ENCODE peak calls at places on chromosomes 12 and 14, in six cellular contexts. One of them, this sample, is unnamed.

GRCh38 chr14:105198588-105198987 is 17.5 kb upstream of the NUDT14 start:
- DNase-seq in endothelial cell of umbilical vein: no peak
- DNase-seq in HepG2: no peak
- DNase-seq in K562: no peak
- DNase-seq in GM12878: no peak
- DNase-seq in A549: no peak
- DNase-seq in this sample: no peak

GRCh38 chr12:116876151-116876869 is 4.9 kb downstream of the HRK start:
- DNase-seq in endothelial cell of umbilical vein: no peak
- DNase-seq in K562: no peak
- DNase-seq in GM12878: no peak
- DNase-seq in HepG2: no peak
- DNase-seq in A549: no peak
- DNase-seq in this sample: no peak

GRCh38 chr14:96162741-96163140 is 41.9 kb upstream of the BDKRB2 start:
- DNase-seq in HepG2: no peak
- DNase-seq in A549: no peak
- DNase-seq in endothelial cell of umbilical vein: no peak
- DNase-seq in K562: no peak
- DNase-seq in GM12878: no peak
- DNase-seq in this sample: no peak

GRCh38 chr12:131641315-131641714 is 69.6 kb upstream of the SFSWAP start:
- DNase-seq in HepG2: no peak
- DNase-seq in GM12878: no peak
- DNase-seq in endothelial cell of umbilical vein: no peak
- DNase-seq in A549: no peak
- DNase-seq in K562: no peak
- DNase-seq in this sample: no peak

GRCh38 chr12:22474970-22475720 is 69.2 kb downstream of the C2CD5 start:
- DNase-seq in GM12878: no peak
- DNase-seq in HepG2: no peak
- DNase-seq in K562: no peak
- DNase-seq in A549: peak
- DNase-seq in endothelial cell of umbilical vein: no peak
- DNase-seq in this sample: no peak

GRCh38 chr12:85191-85666 is 18.7 kb downstream of the IQSEC3 start:
- DNase-seq in A549: no peak
- DNase-seq in GM12878: no peak
- DNase-seq in endothelial cell of umbilical vein: no peak
- DNase-seq in K562: no peak
- DNase-seq in HepG2: no peak
- DNase-seq in this sample: no peak

GRCh38 chr14:51716610-51717009 is 64.9 kb downstream of the FRMD6 start:
- DNase-seq in HepG2: no peak
- DNase-seq in GM12878: no peak
- DNase-seq in endothelial cell of umbilical vein: no peak
- DNase-seq in A549: no peak
- DNase-seq in K562: no peak
- DNase-seq in this sample: no peak

GRCh38 chr12:121580959-121581680 is at the start of gene KDM2B:
- DNase-seq in HepG2: peak
- DNase-seq in GM12878: no peak
- DNase-seq in endothelial cell of umbilical vein: peak
- DNase-seq in K562: peak
- DNase-seq in A549: no peak
- DNase-seq in this sample: peak

GRCh38 chr12:47071241-47071852 is 8.1 kb upstream of the PCED1B start:
- DNase-seq in K562: peak
- DNase-seq in A549: peak
- DNase-seq in HepG2: peak
- DNase-seq in GM12878: no peak
- DNase-seq in endothelial cell of umbilical vein: no peak
- DNase-seq in this sample: peak

GRCh38 chr12:46549527-46550265 is 177.1 kb upstream of the SLC38A2 start:
- DNase-seq in endothelial cell of umbilical vein: peak
- DNase-seq in GM12878: no peak
- DNase-seq in K562: no peak
- DNase-seq in HepG2: no peak
- DNase-seq in A549: peak
- DNase-seq in this sample: peak

GRCh38 chr14:94322648-94323570 is at the start of gene SERPINA6:
- DNase-seq in K562: no peak
- DNase-seq in HepG2: peak
- DNase-seq in endothelial cell of umbilical vein: no peak
- DNase-seq in GM12878: no peak
- DNase-seq in A549: no peak
- DNase-seq in this sample: no peak

GRCh38 chr12:67042697-67043131 is 226.4 kb upstream of the CAND1 start:
- DNase-seq in A549: peak
- DNase-seq in GM12878: no peak
- DNase-seq in K562: no peak
- DNase-seq in HepG2: no peak
- DNase-seq in endothelial cell of umbilical vein: no peak
- DNase-seq in this sample: no peak

GRCh38 chr12:96986883-96987523 is 79.9 kb downstream of the NEDD1 start:
- DNase-seq in endothelial cell of umbilical vein: peak
- DNase-seq in GM12878: no peak
- DNase-seq in HepG2: peak
- DNase-seq in A549: peak
- DNase-seq in K562: peak
- DNase-seq in this sample: peak

GRCh38 chr12:29676676-29677075 is 107.1 kb downstream of the TMTC1 start:
- DNase-seq in endothelial cell of umbilical vein: no peak
- DNase-seq in A549: no peak
- DNase-seq in HepG2: no peak
- DNase-seq in GM12878: no peak
- DNase-seq in K562: no peak
- DNase-seq in this sample: no peak

GRCh38 chr12:121089031-121089812 is 43.5 kb upstream of the P2RX7 start:
- DNase-seq in A549: peak
- DNase-seq in HepG2: peak
- DNase-seq in GM12878: no peak
- DNase-seq in endothelial cell of umbilical vein: no peak
- DNase-seq in K562: peak
- DNase-seq in this sample: no peak

GRCh38 chr12:19873146-19873545 is 433.9 kb downstream of the AEBP2 start:
- DNase-seq in K562: no peak
- DNase-seq in endothelial cell of umbilical vein: no peak
- DNase-seq in A549: no peak
- DNase-seq in GM12878: no peak
- DNase-seq in HepG2: no peak
- DNase-seq in this sample: no peak

GRCh38 chr14:91402278-91403068 is 15.1 kb downstream of the CCDC88C start:
- DNase-seq in endothelial cell of umbilical vein: peak
- DNase-seq in GM12878: no peak
- DNase-seq in HepG2: no peak
- DNase-seq in K562: peak
- DNase-seq in A549: no peak
- DNase-seq in this sample: no peak

GRCh38 chr12:26469801-26470200 is 274.4 kb downstream of the SSPN start:
- DNase-seq in A549: no peak
- DNase-seq in GM12878: no peak
- DNase-seq in HepG2: no peak
- DNase-seq in K562: no peak
- DNase-seq in endothelial cell of umbilical vein: no peak
- DNase-seq in this sample: no peak

GRCh38 chr12:47896633-47897032 is 8.2 kb downstream of the VDR start:
- DNase-seq in A549: peak
- DNase-seq in GM12878: no peak
- DNase-seq in K562: no peak
- DNase-seq in HepG2: no peak
- DNase-seq in endothelial cell of umbilical vein: peak
- DNase-seq in this sample: no peak

GRCh38 chr14:63478437-63478852 is 64.7 kb downstream of the PPP2R5E start:
- DNase-seq in GM12878: peak
- DNase-seq in K562: no peak
- DNase-seq in endothelial cell of umbilical vein: no peak
- DNase-seq in A549: no peak
- DNase-seq in HepG2: no peak
- DNase-seq in this sample: no peak

GRCh38 chr14:35339761-35340406 is 47.7 kb downstream of the PSMA6 start:
- DNase-seq in HepG2: no peak
- DNase-seq in GM12878: no peak
- DNase-seq in endothelial cell of umbilical vein: no peak
- DNase-seq in K562: no peak
- DNase-seq in A549: no peak
- DNase-seq in this sample: peak

GRCh38 chr12:56469007-56469930 is 891 bp downstream of the SPRYD4 start:
- DNase-seq in endothelial cell of umbilical vein: no peak
- DNase-seq in GM12878: no peak
- DNase-seq in A549: no peak
- DNase-seq in HepG2: no peak
- DNase-seq in K562: peak
- DNase-seq in this sample: peak

GRCh38 chr12:113961921-113962710 is 4.0 kb downstream of the RBM19 start:
- DNase-seq in K562: no peak
- DNase-seq in HepG2: peak
- DNase-seq in endothelial cell of umbilical vein: no peak
- DNase-seq in A549: peak
- DNase-seq in GM12878: peak
- DNase-seq in this sample: peak

GRCh38 chr12:11653215-11653753 is 3.8 kb downstream of the ETV6 start:
- DNase-seq in endothelial cell of umbilical vein: peak
- DNase-seq in K562: no peak
- DNase-seq in A549: no peak
- DNase-seq in HepG2: no peak
- DNase-seq in GM12878: peak
- DNase-seq in this sample: peak

GRCh38 chr12:117089463-117089862 is 9.8 kb downstream of the TESC start:
- DNase-seq in GM12878: no peak
- DNase-seq in A549: no peak
- DNase-seq in K562: no peak
- DNase-seq in HepG2: no peak
- DNase-seq in endothelial cell of umbilical vein: no peak
- DNase-seq in this sample: no peak

GRCh38 chr14:59182641-59183040 is 5.8 kb upstream of the DAAM1 start:
- DNase-seq in A549: no peak
- DNase-seq in K562: no peak
- DNase-seq in GM12878: no peak
- DNase-seq in HepG2: no peak
- DNase-seq in endothelial cell of umbilical vein: no peak
- DNase-seq in this sample: no peak

GRCh38 chr14:59181804-59182203 is 6.7 kb upstream of the DAAM1 start:
- DNase-seq in A549: no peak
- DNase-seq in HepG2: no peak
- DNase-seq in endothelial cell of umbilical vein: no peak
- DNase-seq in K562: no peak
- DNase-seq in GM12878: no peak
- DNase-seq in this sample: no peak

GRCh38 chr14:59177229-59177628 is 11.2 kb upstream of the DAAM1 start:
- DNase-seq in A549: peak
- DNase-seq in HepG2: no peak
- DNase-seq in endothelial cell of umbilical vein: no peak
- DNase-seq in K562: no peak
- DNase-seq in GM12878: no peak
- DNase-seq in this sample: no peak

GRCh38 chr14:59175404-59175803 is 13.1 kb upstream of the DAAM1 start:
- DNase-seq in endothelial cell of umbilical vein: no peak
- DNase-seq in A549: no peak
- DNase-seq in GM12878: peak
- DNase-seq in HepG2: no peak
- DNase-seq in K562: no peak
- DNase-seq in this sample: no peak

DNA sequence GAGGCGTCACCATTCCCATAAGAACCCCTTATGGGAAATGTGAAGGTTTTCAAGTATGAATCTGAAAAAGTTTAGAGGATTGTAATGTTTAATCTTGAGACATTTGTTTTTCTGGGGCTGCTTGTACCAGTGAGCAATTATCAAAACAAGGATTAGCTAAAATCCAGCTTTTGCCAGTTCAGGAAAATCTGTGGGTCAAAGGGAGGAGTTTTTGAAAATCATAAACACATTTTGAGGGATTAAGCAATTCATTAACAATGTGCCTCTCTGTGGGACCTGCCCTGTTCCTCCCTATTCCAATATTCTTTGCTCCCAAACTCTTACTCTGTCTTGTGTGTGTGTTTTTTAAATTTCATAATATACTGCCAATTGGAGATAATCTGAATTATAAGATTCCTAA is 11.7 kb upstream of the DAAM1 start:
- DNase-seq in A549: no peak
- DNase-seq in K562: no peak
- DNase-seq in HepG2: no peak
- DNase-seq in endothelial cell of umbilical vein: no peak
- DNase-seq in GM12878: no peak
- DNase-seq in this sample: no peak
- TF ChIP-seq MYC in A549: no peak
- TF ChIP-seq MYC in K562: no peak
- TF ChIP-seq MYC in HepG2: no peak
- TF ChIP-seq MYC in endothelial cell of umbilical vein: no peak
- TF ChIP-seq MYC in GM12878: no peak
- TF ChIP-seq MYC in this sample: no peak

GRCh38 chr12:80189241-80189640 is 89.9 kb downstream of the OTOGL start:
- DNase-seq in A549: no peak
- DNase-seq in endothelial cell of umbilical vein: no peak
- DNase-seq in HepG2: no peak
- DNase-seq in K562: no peak
- DNase-seq in GM12878: no peak
- DNase-seq in this sample: no peak
- TF ChIP-seq MAX in A549: no peak
- TF ChIP-seq MAX in endothelial cell of umbilical vein: no peak
- TF ChIP-seq MAX in HepG2: no peak
- TF ChIP-seq MAX in K562: no peak
- TF ChIP-seq MAX in GM12878: no peak
- TF ChIP-seq MAX in this sample: no peak

GRCh38 chr12:94648578-94648977 is 1.8 kb downstream of the TMCC3 start:
- DNase-seq in GM12878: no peak
- DNase-seq in A549: no peak
- DNase-seq in endothelial cell of umbilical vein: peak
- DNase-seq in K562: no peak
- DNase-seq in HepG2: no peak
- DNase-seq in this sample: no peak

GRCh38 chr12:94644622-94645021 is 5.7 kb downstream of the TMCC3 start:
- DNase-seq in K562: no peak
- DNase-seq in endothelial cell of umbilical vein: peak
- DNase-seq in A549: no peak
- DNase-seq in GM12878: peak
- DNase-seq in HepG2: no peak
- DNase-seq in this sample: peak

GRCh38 chr12:94644141-94644575 is 6.2 kb downstream of the TMCC3 start:
- DNase-seq in K562: no peak
- DNase-seq in HepG2: no peak
- DNase-seq in endothelial cell of umbilical vein: peak
- DNase-seq in A549: no peak
- DNase-seq in GM12878: peak
- DNase-seq in this sample: peak

GRCh38 chr12:94650143-94651056 is at the start of gene TMCC3:
- DNase-seq in K562: no peak
- DNase-seq in A549: no peak
- DNase-seq in HepG2: no peak
- DNase-seq in endothelial cell of umbilical vein: peak
- DNase-seq in GM12878: no peak
- DNase-seq in this sample: peak

GRCh38 chr12:94649349-94650142 is 811 bp downstream of the TMCC3 start:
- DNase-seq in A549: peak
- DNase-seq in GM12878: no peak
- DNase-seq in endothelial cell of umbilical vein: peak
- DNase-seq in K562: no peak
- DNase-seq in HepG2: no peak
- DNase-seq in this sample: peak
- TF ChIP-seq MYC in A549: no peak
- TF ChIP-seq MYC in GM12878: no peak
- TF ChIP-seq MYC in endothelial cell of umbilical vein: no peak
- TF ChIP-seq MYC in K562: no peak
- TF ChIP-seq MYC in HepG2: no peak
- TF ChIP-seq MYC in this sample: no peak

GRCh38 chr12:5684989-5685388 is 253.1 kb downstream of the NTF3 start:
- DNase-seq in A549: no peak
- DNase-seq in K562: no peak
- DNase-seq in HepG2: no peak
- DNase-seq in GM12878: no peak
- DNase-seq in endothelial cell of umbilical vein: no peak
- DNase-seq in this sample: no peak
- TF ChIP-seq MAX in A549: no peak
- TF ChIP-seq MAX in K562: no peak
- TF ChIP-seq MAX in HepG2: no peak
- TF ChIP-seq MAX in GM12878: no peak
- TF ChIP-seq MAX in endothelial cell of umbilical vein: no peak
- TF ChIP-seq MAX in this sample: no peak

This sample was measured in NB4.